ENCODE peak calls at places on chromosomes 2 and 18, in eight cellular contexts. U is NCI-H1930; C is Ammon's horn; I is Kasumi-1; R is activated CD4-positive, CD25-positive, alpha-beta regulatory T cell treated with anti-CD3 and anti-CD28 coated beads, Interleukin-2, amount 50 U/mL, for 72 hours; D is GM10248; G is ACHN; F is midbrain. Q is an unnamed sample.

GRCh38 chr18:34550156-34550555 is 159.9 kb upstream of the DTNA start:
- DNase-seq in I (no peak), R (no peak), U (no peak), G (no peak), F (no peak), C (no peak), D (no peak), Q (no peak)

GRCh38 chr2:175247159-175247558 is 65.6 kb upstream of the ATP5MC3 start:
- DNase-seq in D (no peak), R (no peak), U (no peak), F (no peak), I (no peak), C (no peak), G (no peak), Q (no peak)

GRCh38 chr2:129253461-129253812 is 726.0 kb upstream of the RAB6C start:
- DNase-seq in I (peak), D (no peak), U (no peak), G (no peak), C (peak), R (no peak), F (peak), Q (no peak)

GRCh38 chr2:239916205-239917127 is 108.7 kb downstream of the NDUFA10 start:
- DNase-seq in U (no peak), C (no peak), I (no peak), F (no peak), R (no peak), G (no peak), D (no peak), Q (no peak)

GRCh38 chr2:168466190-168466737 is 10.2 kb downstream of the CERS6 start:
- DNase-seq in C (no peak), G (no peak), D (no peak), U (no peak), I (no peak), R (no peak), F (no peak), Q (no peak)

GRCh38 chr2:229704231-229704630 is 10.1 kb downstream of the DNER start:
- DNase-seq in G (no peak), I (no peak), R (no peak), F (peak), C (peak), D (no peak), U (no peak), Q (no peak)

GRCh38 chr2:157055660-157056199 is 201.8 kb upstream of the GALNT5 start:
- DNase-seq in D (no peak), I (peak), R (no peak), G (peak), U (peak), C (peak), F (peak), Q (no peak)

GRCh38 chr2:136008205-136008865 is 22.9 kb upstream of the DARS1 start:
- DNase-seq in R (peak), G (no peak), I (peak), U (no peak), F (no peak), D (no peak), C (peak), Q (peak)

GRCh38 chr18:13374468-13375301 is 156.1 kb downstream of the LDLRAD4 start:
- DNase-seq in U (no peak), G (no peak), I (no peak), C (peak), D (no peak), F (peak), R (no peak), Q (no peak)

GRCh38 chr2:232632229-232632903 is 1.0 kb upstream of the EFHD1 start:
- DNase-seq in F (no peak), D (no peak), R (no peak), I (no peak), G (no peak), U (no peak), C (no peak), Q (no peak)

GRCh38 chr2:112547333-112547732 is 5.1 kb downstream of the POLR1B start:
- DNase-seq in F (no peak), C (no peak), U (no peak), R (no peak), D (no peak), I (peak), G (peak), Q (no peak)